ENCODE peak calls at places on chromosomes 6 and 20, in ten cellular contexts. One of them, this sample, is unnamed. For H3K4me1, the result is how much of the 10 kb centered on the place peaks cover.

GRCh38 chr20:54208492-54209044 is 681 bp downstream of the PFDN4 start:
- DNase-seq in H9: no peak
- DNase-seq in breast epithelium: no peak
- DNase-seq in thoracic aorta: no peak
- DNase-seq in MM.1S: peak
- DNase-seq in right lobe of liver: no peak
- DNase-seq in uterus: no peak
- DNase-seq in heart left ventricle: no peak
- DNase-seq in cardiac muscle cell: peak
- DNase-seq in endodermal cell: no peak
- DNase-seq in this sample: no peak

GRCh38 chr6:140846518-140847277 is 1286.0 kb upstream of the GJE1 start:
- DNase-seq in thoracic aorta: no peak
- DNase-seq in H9: no peak
- DNase-seq in MM.1S: no peak
- DNase-seq in endodermal cell: no peak
- DNase-seq in right lobe of liver: no peak
- DNase-seq in breast epithelium: no peak
- DNase-seq in heart left ventricle: no peak
- DNase-seq in uterus: no peak
- DNase-seq in cardiac muscle cell: peak
- DNase-seq in this sample: no peak

GRCh38 chr6:79778794-79779193 is 147.7 kb downstream of the SH3BGRL2 start:
- DNase-seq in endodermal cell: no peak
- DNase-seq in breast epithelium: no peak
- DNase-seq in uterus: no peak
- DNase-seq in thoracic aorta: no peak
- DNase-seq in heart left ventricle: no peak
- DNase-seq in MM.1S: no peak
- DNase-seq in cardiac muscle cell: peak
- DNase-seq in right lobe of liver: no peak
- DNase-seq in H9: no peak
- DNase-seq in this sample: no peak

GRCh38 chr6:52497652-52498408 is 77.7 kb downstream of the EFHC1 start:
- DNase-seq in endodermal cell: no peak
- DNase-seq in uterus: peak
- DNase-seq in heart left ventricle: no peak
- DNase-seq in H9: no peak
- DNase-seq in cardiac muscle cell: no peak
- DNase-seq in MM.1S: peak
- DNase-seq in thoracic aorta: no peak
- DNase-seq in right lobe of liver: no peak
- DNase-seq in breast epithelium: no peak
- DNase-seq in this sample: peak

GRCh38 chr6:2376429-2377355 is 131.3 kb upstream of the GMDS start:
- DNase-seq in breast epithelium: no peak
- DNase-seq in H9: no peak
- DNase-seq in heart left ventricle: no peak
- DNase-seq in thoracic aorta: no peak
- DNase-seq in endodermal cell: no peak
- DNase-seq in cardiac muscle cell: no peak
- DNase-seq in right lobe of liver: no peak
- DNase-seq in MM.1S: no peak
- DNase-seq in uterus: no peak
- DNase-seq in this sample: no peak

GRCh38 chr6:62150048-62150663 is 135.9 kb downstream of the KHDRBS2 start:
- DNase-seq in breast epithelium: no peak
- DNase-seq in thoracic aorta: no peak
- DNase-seq in endodermal cell: peak
- DNase-seq in cardiac muscle cell: peak
- DNase-seq in H9: peak
- DNase-seq in heart left ventricle: no peak
- DNase-seq in MM.1S: peak
- DNase-seq in right lobe of liver: no peak
- DNase-seq in uterus: no peak
- DNase-seq in this sample: no peak

GRCh38 chr6:138817799-138818198 is 21.9 kb downstream of the ECT2L start:
- DNase-seq in endodermal cell: peak
- DNase-seq in MM.1S: no peak
- DNase-seq in uterus: no peak
- DNase-seq in cardiac muscle cell: peak
- DNase-seq in thoracic aorta: no peak
- DNase-seq in heart left ventricle: no peak
- DNase-seq in H9: peak
- DNase-seq in right lobe of liver: no peak
- DNase-seq in breast epithelium: peak
- DNase-seq in this sample: peak

GRCh38 chr6:33589723-33590530 is 9.9 kb upstream of the BAK1 start:
- DNase-seq in endodermal cell: peak
- DNase-seq in cardiac muscle cell: peak
- DNase-seq in MM.1S: peak
- DNase-seq in heart left ventricle: no peak
- DNase-seq in H9: peak
- DNase-seq in thoracic aorta: no peak
- DNase-seq in uterus: peak
- DNase-seq in right lobe of liver: peak
- DNase-seq in breast epithelium: no peak
- DNase-seq in this sample: peak

GRCh38 chr20:45510242-45510862 is 5.1 kb downstream of the SPINT3 start:
- DNase-seq in MM.1S: no peak
- DNase-seq in thoracic aorta: no peak
- DNase-seq in uterus: no peak
- DNase-seq in breast epithelium: no peak
- DNase-seq in endodermal cell: no peak
- DNase-seq in right lobe of liver: no peak
- DNase-seq in H9: no peak
- DNase-seq in heart left ventricle: no peak
- DNase-seq in cardiac muscle cell: peak
- DNase-seq in this sample: no peak

GRCh38 chr6:127391019-127391974 is 47.9 kb upstream of the ECHDC1 start:
- DNase-seq in endodermal cell: no peak
- DNase-seq in MM.1S: no peak
- DNase-seq in H9: no peak
- DNase-seq in right lobe of liver: no peak
- DNase-seq in uterus: no peak
- DNase-seq in cardiac muscle cell: no peak
- DNase-seq in heart left ventricle: no peak
- DNase-seq in thoracic aorta: no peak
- DNase-seq in breast epithelium: no peak
- DNase-seq in this sample: no peak

GRCh38 chr6:37804676-37805075 is 14.9 kb upstream of the ZFAND3 start:
- DNase-seq in right lobe of liver: no peak
- DNase-seq in endodermal cell: no peak
- DNase-seq in MM.1S: no peak
- DNase-seq in breast epithelium: no peak
- DNase-seq in H9: no peak
- DNase-seq in cardiac muscle cell: no peak
- DNase-seq in uterus: no peak
- DNase-seq in heart left ventricle: no peak
- DNase-seq in thoracic aorta: no peak
- DNase-seq in this sample: no peak

GRCh38 chr6:83051386-83052172 is 14.1 kb downstream of the UBE3D start:
- DNase-seq in MM.1S: no peak
- DNase-seq in cardiac muscle cell: no peak
- DNase-seq in uterus: no peak
- DNase-seq in endodermal cell: no peak
- DNase-seq in heart left ventricle: no peak
- DNase-seq in right lobe of liver: no peak
- DNase-seq in thoracic aorta: no peak
- DNase-seq in breast epithelium: no peak
- DNase-seq in H9: no peak
- DNase-seq in this sample: no peak

GRCh38 chr6:139184050-139184826 is 49.4 kb downstream of the HECA start:
- DNase-seq in right lobe of liver: no peak
- DNase-seq in cardiac muscle cell: no peak
- DNase-seq in MM.1S: no peak
- DNase-seq in endodermal cell: no peak
- DNase-seq in H9: no peak
- DNase-seq in breast epithelium: no peak
- DNase-seq in heart left ventricle: no peak
- DNase-seq in uterus: no peak
- DNase-seq in thoracic aorta: no peak
- DNase-seq in this sample: no peak

GRCh38 chr6:9361749-9362148 is 926.4 kb upstream of the SLC35B3 start:
- DNase-seq in H9: no peak
- DNase-seq in heart left ventricle: no peak
- DNase-seq in thoracic aorta: no peak
- DNase-seq in endodermal cell: no peak
- DNase-seq in right lobe of liver: no peak
- DNase-seq in breast epithelium: no peak
- DNase-seq in MM.1S: no peak
- DNase-seq in cardiac muscle cell: no peak
- DNase-seq in uterus: no peak
- DNase-seq in this sample: no peak

GRCh38 chr6:93282521-93283031 is 136.8 kb downstream of the EPHA7 start:
- DNase-seq in MM.1S: no peak
- DNase-seq in cardiac muscle cell: no peak
- DNase-seq in thoracic aorta: no peak
- DNase-seq in right lobe of liver: peak
- DNase-seq in breast epithelium: no peak
- DNase-seq in uterus: no peak
- DNase-seq in endodermal cell: no peak
- DNase-seq in H9: no peak
- DNase-seq in heart left ventricle: peak
- DNase-seq in this sample: peak

GRCh38 chr6:162261598-162261997 is 466.0 kb downstream of the PRKN start:
- DNase-seq in endodermal cell: no peak
- DNase-seq in cardiac muscle cell: no peak
- DNase-seq in thoracic aorta: no peak
- DNase-seq in H9: no peak
- DNase-seq in MM.1S: no peak
- DNase-seq in right lobe of liver: no peak
- DNase-seq in uterus: no peak
- DNase-seq in breast epithelium: no peak
- DNase-seq in heart left ventricle: no peak
- DNase-seq in this sample: no peak

DNA sequence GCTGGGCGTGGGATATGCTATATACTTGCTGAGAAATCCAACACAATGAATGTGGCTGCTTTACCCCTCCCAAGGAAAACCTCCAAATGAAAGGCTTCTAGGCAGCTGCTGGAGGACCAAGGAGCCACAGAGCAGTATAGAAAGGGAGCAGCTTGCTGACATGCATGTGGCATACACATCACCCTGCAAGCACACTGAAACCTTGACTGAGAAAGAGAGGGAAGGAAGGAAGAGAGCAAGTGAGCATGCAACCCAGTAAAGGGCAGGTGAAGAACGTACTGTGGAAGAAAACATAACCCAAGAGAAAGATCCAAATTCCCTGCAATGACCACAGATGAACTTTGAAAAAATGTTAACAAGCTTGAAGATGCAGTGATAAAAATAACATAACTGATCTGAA is 543.0 kb downstream of the KIF16B start:
- DNase-seq in endodermal cell: no peak
- DNase-seq in thoracic aorta: no peak
- DNase-seq in breast epithelium: no peak
- DNase-seq in uterus: no peak
- DNase-seq in right lobe of liver: no peak
- DNase-seq in cardiac muscle cell: no peak
- DNase-seq in heart left ventricle: no peak
- DNase-seq in H9: no peak
- DNase-seq in MM.1S: no peak
- DNase-seq in this sample: no peak
- H3K4me1 ChIP-seq in endodermal cell: under half
- H3K4me1 ChIP-seq in thoracic aorta: under half
- H3K4me1 ChIP-seq in breast epithelium: under half
- H3K4me1 ChIP-seq in uterus: under half
- H3K4me1 ChIP-seq in right lobe of liver: under half
- H3K4me1 ChIP-seq in cardiac muscle cell: under half
- H3K4me1 ChIP-seq in heart left ventricle: under half
- H3K4me1 ChIP-seq in H9: under half
- H3K4me1 ChIP-seq in MM.1S: under half
- H3K4me1 ChIP-seq in this sample: under half

DNA sequence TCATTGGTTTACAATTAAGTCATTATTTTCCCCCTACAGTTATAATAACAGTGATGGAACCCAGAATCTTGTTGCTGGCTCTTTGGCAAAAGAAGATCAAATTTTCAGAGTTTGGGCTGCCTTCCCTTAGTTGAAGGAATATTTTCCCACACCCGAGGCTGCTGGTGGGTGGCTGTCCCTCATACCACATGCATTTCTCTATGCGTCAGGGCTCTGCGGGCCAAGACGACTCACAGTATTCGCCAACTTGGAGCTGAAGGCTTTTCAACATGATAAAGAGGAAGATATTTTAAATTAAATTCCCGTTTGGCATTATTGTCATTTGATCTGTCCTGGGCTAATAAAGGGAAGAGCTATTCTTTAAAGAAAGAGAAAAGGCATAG is 102.2 kb upstream of the SASH1 start:
- DNase-seq in right lobe of liver: no peak
- DNase-seq in MM.1S: no peak
- DNase-seq in endodermal cell: no peak
- DNase-seq in heart left ventricle: no peak
- DNase-seq in H9: no peak
- DNase-seq in cardiac muscle cell: peak
- DNase-seq in breast epithelium: no peak
- DNase-seq in thoracic aorta: no peak
- DNase-seq in uterus: no peak
- DNase-seq in this sample: no peak
- H3K27ac ChIP-seq in right lobe of liver: no peak
- H3K27ac ChIP-seq in MM.1S: no peak
- H3K27ac ChIP-seq in endodermal cell: no peak
- H3K27ac ChIP-seq in heart left ventricle: peak
- H3K27ac ChIP-seq in H9: no peak
- H3K27ac ChIP-seq in cardiac muscle cell: no peak
- H3K27ac ChIP-seq in breast epithelium: peak
- H3K27ac ChIP-seq in thoracic aorta: peak
- H3K27ac ChIP-seq in uterus: peak
- H3K27ac ChIP-seq in this sample: no peak

GRCh38 chr6:121354764-121355163 is 20.5 kb upstream of the TBC1D32 start:
- DNase-seq in endodermal cell: peak
- DNase-seq in breast epithelium: no peak
- DNase-seq in H9: no peak
- DNase-seq in thoracic aorta: no peak
- DNase-seq in uterus: no peak
- DNase-seq in MM.1S: no peak
- DNase-seq in cardiac muscle cell: no peak
- DNase-seq in heart left ventricle: no peak
- DNase-seq in right lobe of liver: no peak
- DNase-seq in this sample: no peak
- TF ChIP-seq CTCF in endodermal cell: peak
- TF ChIP-seq CTCF in breast epithelium: no peak
- TF ChIP-seq CTCF in H9: peak
- TF ChIP-seq CTCF in thoracic aorta: peak
- TF ChIP-seq CTCF in uterus: no peak
- TF ChIP-seq CTCF in MM.1S: no peak
- TF ChIP-seq CTCF in cardiac muscle cell: peak
- TF ChIP-seq CTCF in heart left ventricle: peak
- TF ChIP-seq CTCF in right lobe of liver: peak
- TF ChIP-seq CTCF in this sample: peak

DNA sequence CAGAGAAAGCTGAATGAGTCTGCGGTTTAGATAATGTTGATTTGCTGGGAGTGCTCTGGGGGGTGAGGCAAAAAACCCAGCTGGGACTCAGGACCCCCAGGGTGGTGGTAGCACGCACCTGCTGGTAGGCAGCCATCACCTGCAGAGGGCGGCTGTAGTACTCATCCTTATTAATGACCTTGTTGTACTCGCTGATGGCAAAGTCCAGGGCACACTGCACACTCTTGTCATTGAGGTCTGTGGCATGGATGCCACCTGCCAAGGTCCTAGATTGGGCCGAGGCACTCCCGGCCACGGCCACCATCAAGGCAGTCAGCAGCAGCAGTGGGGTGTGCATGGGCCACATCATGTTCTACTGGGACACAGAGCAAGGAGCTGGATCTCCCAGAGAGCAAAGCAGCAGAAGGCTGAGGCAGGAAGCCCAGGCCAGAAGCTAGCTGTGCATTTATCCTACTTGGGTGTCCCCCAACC is at the start of gene CST5:
- DNase-seq in cardiac muscle cell: no peak
- DNase-seq in endodermal cell: no peak
- DNase-seq in breast epithelium: no peak
- DNase-seq in uterus: no peak
- DNase-seq in MM.1S: no peak
- DNase-seq in heart left ventricle: no peak
- DNase-seq in thoracic aorta: no peak
- DNase-seq in H9: no peak
- DNase-seq in right lobe of liver: no peak
- DNase-seq in this sample: no peak
- H3K4me1 ChIP-seq in cardiac muscle cell: under half
- H3K4me1 ChIP-seq in endodermal cell: under half
- H3K4me1 ChIP-seq in breast epithelium: under half
- H3K4me1 ChIP-seq in uterus: under half
- H3K4me1 ChIP-seq in MM.1S: under half
- H3K4me1 ChIP-seq in heart left ventricle: under half
- H3K4me1 ChIP-seq in thoracic aorta: under half
- H3K4me1 ChIP-seq in H9: under half
- H3K4me1 ChIP-seq in right lobe of liver: under half
- H3K4me1 ChIP-seq in this sample: under half

This sample was measured in lower lobe of right lung.